ENCODE peak calls at places on chromosomes 2 and 18, in six cellular contexts. Z, L, W, U, M and G are unnamed samples.

GRCh38 chr18:57649536-57650495 is 28.2 kb upstream of the NARS1 start:
- DNase-seq in Z (peak), L (no peak), W (no peak), U (no peak), M (no peak), G (no peak)

GRCh38 chr18:48623468-48624220 is 84.8 kb downstream of the CTIF start:
- DNase-seq in Z (no peak), L (no peak), W (no peak), U (no peak), M (no peak), G (no peak)

GRCh38 chr18:57674891-57675290 is 53.3 kb upstream of the NARS1 start:
- DNase-seq in Z (no peak), L (no peak), W (no peak), U (no peak), M (no peak), G (no peak)

GRCh38 chr18:79518683-79519128 is 123.0 kb downstream of the NFATC1 start:
- DNase-seq in Z (no peak), L (no peak), W (no peak), U (no peak), M (peak), G (no peak)

GRCh38 chr18:23114911-23115310 is 20.4 kb upstream of the CABLES1 start:
- DNase-seq in Z (no peak), L (no peak), W (no peak), U (no peak), M (no peak), G (no peak)

GRCh38 chr2:75505012-75505411 is 55.7 kb downstream of the EVA1A start:
- DNase-seq in Z (no peak), L (no peak), W (no peak), U (no peak), M (no peak), G (no peak)

GRCh38 chr18:5890606-5891360 is 4.5 kb downstream of the TMEM200C start:
- DNase-seq in Z (peak), L (peak), W (peak), U (peak), M (peak), G (peak)

GRCh38 chr2:55826246-55826645 is 97.3 kb downstream of the EFEMP1 start:
- DNase-seq in Z (no peak), L (no peak), W (no peak), U (no peak), M (no peak), G (no peak)

GRCh38 chr2:8583400-8584173 is 98.3 kb upstream of the ID2 start:
- DNase-seq in Z (peak), L (peak), W (peak), U (peak), M (peak), G (peak)

GRCh38 chr2:74632209-74632938 is 15.8 kb downstream of the M1AP start:
- DNase-seq in Z (no peak), L (no peak), W (peak), U (peak), M (no peak), G (no peak)

DNA sequence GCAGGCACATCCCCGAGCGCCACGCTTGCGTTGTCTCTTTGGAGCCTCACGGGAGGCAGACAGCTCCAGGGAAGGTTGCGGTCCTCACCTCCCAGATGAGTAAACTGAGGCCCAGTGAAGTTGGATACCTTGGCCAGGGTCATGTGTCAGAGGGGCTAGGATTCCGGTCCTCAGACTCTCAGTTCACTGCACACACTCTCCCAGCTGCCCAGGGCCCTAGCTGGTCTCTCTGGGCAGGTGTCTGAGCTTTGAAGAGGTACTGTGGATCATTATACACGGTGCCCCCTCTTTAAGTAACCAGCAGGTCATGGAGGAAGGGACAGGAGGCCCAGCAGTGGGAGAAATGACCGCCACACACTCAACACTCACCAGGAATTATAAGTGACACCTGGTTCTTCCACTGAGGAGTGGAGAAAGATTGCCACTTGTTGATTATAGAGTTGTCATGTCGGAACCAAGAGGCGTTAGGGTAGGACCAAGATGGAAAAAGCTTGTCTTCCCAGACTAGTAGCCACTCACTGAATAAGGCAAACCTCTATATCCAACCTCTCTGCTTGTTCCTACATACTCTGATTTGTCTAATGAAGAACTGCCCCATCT is 588 bp downstream of the TMEM214 start:
- DNase-seq in Z (no peak), L (no peak), W (no peak), U (no peak), M (no peak), G (no peak)
- TF ChIP-seq CTCF in Z (no peak), L (no peak), W (no peak), U (no peak), M (no peak), G (no peak)

GRCh38 chr18:50282521-50283335 is 1.4 kb upstream of the MBD1 start:
- DNase-seq in Z (no peak), L (peak), W (no peak), U (no peak), M (no peak), G (no peak)

GRCh38 chr18:50280707-50281294 is 522 bp downstream of the MBD1 start:
- DNase-seq in Z (no peak), L (no peak), W (no peak), U (no peak), M (no peak), G (no peak)

GRCh38 chr18:50279752-50280151 is 1.6 kb downstream of the MBD1 start:
- DNase-seq in Z (no peak), L (no peak), W (no peak), U (no peak), M (no peak), G (no peak)

GRCh38 chr18:50281972-50282520 is 723 bp upstream of the MBD1 start:
- DNase-seq in Z (no peak), L (no peak), W (no peak), U (no peak), M (no peak), G (no peak)

DNA sequence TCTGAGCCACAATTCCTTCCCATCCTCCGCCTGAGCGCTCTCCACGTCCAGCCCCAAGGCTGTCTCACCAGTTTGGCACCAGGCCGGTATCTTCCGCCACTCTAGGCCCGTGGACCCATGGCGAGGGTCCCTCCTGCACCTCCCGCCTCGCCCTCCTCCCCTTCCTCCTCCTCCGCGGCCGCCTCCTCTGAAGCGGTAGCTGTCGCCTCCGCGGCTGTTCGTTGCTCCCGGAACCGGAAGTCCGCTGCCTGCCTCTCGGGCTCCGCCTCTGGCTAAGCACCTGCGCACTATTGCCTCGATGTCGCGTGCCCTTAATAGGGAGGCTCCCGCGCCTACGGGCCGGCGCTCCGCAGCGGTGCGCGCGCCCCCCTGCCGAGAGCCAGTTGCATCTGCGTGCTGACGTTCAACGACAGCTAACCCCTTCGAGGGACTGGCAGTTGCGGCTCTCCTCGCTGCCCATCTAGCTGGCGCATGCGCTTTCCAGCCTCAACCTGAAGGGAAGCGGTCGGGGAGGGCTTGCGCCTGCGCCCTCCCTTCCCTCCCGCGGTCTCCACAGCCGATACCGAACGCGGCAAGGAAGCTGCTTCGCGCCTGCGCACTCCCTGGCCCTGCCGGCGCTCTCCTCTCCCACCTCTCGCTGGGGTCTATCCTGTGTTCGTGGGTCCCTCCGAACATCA is at the start of gene MBD1:
- DNase-seq in Z (peak), L (peak), W (peak), U (peak), M (peak), G (peak)
- TF ChIP-seq CTCF in Z (no peak), L (no peak), W (no peak), U (peak), M (peak), G (no peak)

GRCh38 chr2:21118302-21118920 is 5.4 kb upstream of the TDRD15 start:
- DNase-seq in Z (peak), L (peak), W (peak), U (peak), M (peak), G (peak)
- TF ChIP-seq CTCF in Z (peak), L (no peak), W (peak), U (peak), M (peak), G (peak)

GRCh38 chr2:50476174-50476573 is 555.8 kb downstream of the NRXN1 start:
- DNase-seq in Z (no peak), L (no peak), W (peak), U (peak), M (no peak), G (no peak)
- TF ChIP-seq CTCF in Z (no peak), L (no peak), W (peak), U (peak), M (peak), G (no peak)

DNA sequence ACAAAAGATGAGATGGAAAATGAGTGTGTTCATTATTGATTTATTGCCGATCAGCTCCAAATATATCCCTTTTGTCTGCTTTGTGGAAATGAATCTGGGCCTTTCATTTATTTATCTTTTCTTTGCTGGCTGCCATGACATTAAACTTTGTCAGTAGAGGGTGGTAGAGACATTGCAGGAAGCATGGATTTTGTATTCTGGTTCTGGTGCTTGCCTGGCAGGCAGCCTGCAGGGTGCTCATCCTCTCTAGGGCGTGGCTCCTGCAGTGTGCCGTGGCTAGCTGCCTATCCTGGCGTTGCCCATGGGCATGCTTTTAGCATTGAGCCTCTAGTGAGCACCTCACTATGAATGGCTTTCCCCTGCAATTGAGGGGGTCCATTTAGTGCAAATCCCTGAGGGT is 593.1 kb downstream of the RNF144A start:
- DNase-seq in Z (no peak), L (no peak), W (no peak), U (no peak), M (no peak), G (no peak)
- TF ChIP-seq CTCF in Z (no peak), L (no peak), W (peak), U (peak), M (no peak), G (no peak)

DNA sequence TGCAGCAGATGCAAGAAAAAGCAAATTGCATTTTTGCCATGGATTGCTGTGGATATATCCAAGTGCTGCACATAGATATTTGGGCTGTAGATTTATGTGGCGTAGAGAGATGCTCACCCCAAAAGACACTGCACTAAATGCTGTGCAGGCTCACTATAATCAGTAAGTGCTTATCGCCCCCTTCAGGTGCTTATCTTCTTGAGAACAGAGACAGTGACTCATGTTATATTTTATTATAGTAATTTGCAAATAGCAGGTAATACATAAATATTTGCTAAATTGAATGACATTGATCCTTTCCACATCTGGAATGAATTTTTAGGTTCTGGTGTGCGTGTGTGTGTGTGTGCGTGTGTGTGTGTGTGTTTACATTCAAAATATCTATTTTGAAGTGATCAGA is 36.8 kb upstream of the PLEKHM3 start:
- DNase-seq in Z (no peak), L (no peak), W (peak), U (peak), M (peak), G (peak)
- TF ChIP-seq CTCF in Z (no peak), L (no peak), W (peak), U (peak), M (peak), G (no peak)

GRCh38 chr18:35610724-35611123 is 29.2 kb downstream of the GALNT1 start:
- DNase-seq in Z (no peak), L (no peak), W (no peak), U (no peak), M (no peak), G (no peak)
- TF ChIP-seq CTCF in Z (no peak), L (no peak), W (no peak), U (no peak), M (no peak), G (no peak)

GRCh38 chr2:28390241-28390856 is 2.3 kb upstream of the FOSL2 start:
- DNase-seq in Z (peak), L (peak), W (peak), U (peak), M (peak), G (peak)

GRCh38 chr2:28390857-28391563 is 1.6 kb upstream of the FOSL2 start:
- DNase-seq in Z (peak), L (peak), W (peak), U (peak), M (peak), G (no peak)

GRCh38 chr2:28391564-28392296 is 928 bp upstream of the FOSL2 start:
- DNase-seq in Z (peak), L (peak), W (peak), U (peak), M (peak), G (peak)

GRCh38 chr2:28387082-28387960 is 5.3 kb upstream of the FOSL2 start:
- DNase-seq in Z (no peak), L (no peak), W (no peak), U (no peak), M (no peak), G (peak)

GRCh38 chr2:28389399-28390240 is 3.0 kb upstream of the FOSL2 start:
- DNase-seq in Z (no peak), L (no peak), W (peak), U (peak), M (no peak), G (no peak)
- TF ChIP-seq CTCF in Z (no peak), L (no peak), W (no peak), U (no peak), M (no peak), G (no peak)

GRCh38 chr2:187615364-187615763 is 61.1 kb upstream of the TFPI start:
- DNase-seq in Z (no peak), L (no peak), W (no peak), U (no peak), M (no peak), G (no peak)
- TF ChIP-seq CTCF in Z (no peak), L (no peak), W (no peak), U (no peak), M (no peak), G (no peak)

GRCh38 chr2:240297553-240298315 is 137.7 kb upstream of the GPC1 start:
- DNase-seq in Z (peak), L (no peak), W (no peak), U (no peak), M (no peak), G (no peak)

GRCh38 chr2:240299710-240300068 is 135.8 kb upstream of the GPC1 start:
- DNase-seq in Z (no peak), L (no peak), W (no peak), U (no peak), M (no peak), G (no peak)

GRCh38 chr2:240298316-240298790 is 137.1 kb upstream of the GPC1 start:
- DNase-seq in Z (no peak), L (no peak), W (no peak), U (no peak), M (no peak), G (no peak)

GRCh38 chr2:240300261-240300821 is 135.1 kb upstream of the GPC1 start:
- DNase-seq in Z (no peak), L (peak), W (no peak), U (peak), M (no peak), G (no peak)

DNA sequence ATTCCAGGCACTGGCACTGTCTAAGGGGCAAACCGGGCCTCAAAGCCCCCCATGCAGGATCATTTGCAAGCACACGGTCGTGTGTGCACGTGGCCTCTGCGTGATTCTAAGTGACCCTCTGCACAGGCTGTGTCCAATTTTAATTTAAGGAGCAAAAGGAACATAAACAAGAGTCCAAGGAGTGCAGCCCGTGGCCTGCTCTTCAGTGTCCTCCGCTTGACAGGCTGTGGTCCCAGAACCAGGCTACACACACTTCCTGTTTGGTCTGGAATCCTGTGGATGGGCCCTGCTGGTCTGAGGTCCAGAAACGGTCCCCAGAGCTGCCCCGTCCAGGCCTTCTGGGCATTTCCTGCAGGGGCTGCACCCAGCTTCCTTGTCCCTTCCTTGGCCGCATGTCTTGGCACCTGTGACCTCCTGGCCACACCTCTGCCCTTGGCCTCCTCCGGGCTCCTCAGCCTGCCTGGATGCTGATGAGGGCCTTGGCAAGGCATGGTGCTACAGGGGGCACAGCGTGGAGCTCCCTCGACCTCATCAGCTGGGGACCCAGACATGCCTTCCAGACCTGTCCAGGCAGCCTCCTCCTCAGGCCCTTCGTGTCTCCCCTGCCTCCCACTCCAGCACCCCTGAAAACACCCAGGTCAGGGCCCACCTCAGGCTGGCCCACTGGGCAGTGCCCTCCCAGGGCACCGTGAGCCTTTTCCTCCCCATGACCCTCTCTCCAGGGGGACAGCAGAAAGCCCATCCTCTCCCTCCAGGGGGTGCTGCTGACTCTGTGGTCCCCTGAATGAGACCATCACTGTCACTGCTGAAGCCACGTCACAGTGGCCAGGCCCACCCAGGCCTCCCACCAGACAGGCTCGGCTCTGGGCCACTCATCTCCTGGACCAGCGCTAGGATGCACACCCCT is 136.4 kb upstream of the GPC1 start:
- DNase-seq in Z (no peak), L (peak), W (no peak), U (no peak), M (no peak), G (no peak)
- TF ChIP-seq CTCF in Z (no peak), L (no peak), W (no peak), U (no peak), M (no peak), G (no peak)